ENCODE peak calls at places on chromosomes 11 and 22, in eight cellular contexts. One of them, this sample, is unnamed.

GRCh38 chr11:9264381-9265210 is 554 bp downstream of the DENND5A start:
- DNase-seq in WERI-Rb-1: peak; percentile 22
- DNase-seq in aorta: peak; percentile 86
- DNase-seq in CD4-positive, CD25-positive, alpha-beta regulatory T cell: no peak
- DNase-seq in T-helper 17 cell: no peak
- DNase-seq in activated naive CD8-positive, alpha-beta T cell treated with anti-CD3 and anti-CD28 coated beads, Interleukin-2, amount 50 U/mL, for 16 hours: no peak
- DNase-seq in H54: peak; percentile 68
- DNase-seq in kidney epithelial cell: no peak
- DNase-seq in this sample: no peak

GRCh38 chr11:35359321-35360058 is 59.9 kb downstream of the SLC1A2 start:
- DNase-seq in WERI-Rb-1: no peak
- DNase-seq in aorta: no peak
- DNase-seq in CD4-positive, CD25-positive, alpha-beta regulatory T cell: no peak
- DNase-seq in T-helper 17 cell: no peak
- DNase-seq in activated naive CD8-positive, alpha-beta T cell treated with anti-CD3 and anti-CD28 coated beads, Interleukin-2, amount 50 U/mL, for 16 hours: no peak
- DNase-seq in H54: no peak
- DNase-seq in kidney epithelial cell: no peak
- DNase-seq in this sample: no peak

GRCh38 chr22:23151827-23152226 is 6.5 kb downstream of the RAB36 start:
- DNase-seq in WERI-Rb-1: no peak
- DNase-seq in aorta: no peak
- DNase-seq in CD4-positive, CD25-positive, alpha-beta regulatory T cell: no peak
- DNase-seq in T-helper 17 cell: no peak
- DNase-seq in activated naive CD8-positive, alpha-beta T cell treated with anti-CD3 and anti-CD28 coated beads, Interleukin-2, amount 50 U/mL, for 16 hours: no peak
- DNase-seq in H54: no peak
- DNase-seq in kidney epithelial cell: no peak
- DNase-seq in this sample: no peak

GRCh38 chr22:24972369-24972768 is 19.9 kb downstream of the KIAA1671 start:
- DNase-seq in WERI-Rb-1: no peak
- DNase-seq in aorta: no peak
- DNase-seq in CD4-positive, CD25-positive, alpha-beta regulatory T cell: no peak
- DNase-seq in T-helper 17 cell: no peak
- DNase-seq in activated naive CD8-positive, alpha-beta T cell treated with anti-CD3 and anti-CD28 coated beads, Interleukin-2, amount 50 U/mL, for 16 hours: no peak
- DNase-seq in H54: no peak
- DNase-seq in kidney epithelial cell: no peak
- DNase-seq in this sample: no peak

GRCh38 chr11:81345609-81346008 is 1388.1 kb downstream of the FAM181B start:
- DNase-seq in WERI-Rb-1: no peak
- DNase-seq in aorta: no peak
- DNase-seq in CD4-positive, CD25-positive, alpha-beta regulatory T cell: no peak
- DNase-seq in T-helper 17 cell: no peak
- DNase-seq in activated naive CD8-positive, alpha-beta T cell treated with anti-CD3 and anti-CD28 coated beads, Interleukin-2, amount 50 U/mL, for 16 hours: no peak
- DNase-seq in H54: no peak
- DNase-seq in kidney epithelial cell: no peak
- DNase-seq in this sample: no peak

GRCh38 chr11:64990222-64990918 is 6.4 kb downstream of the BATF2 start:
- DNase-seq in WERI-Rb-1: no peak
- DNase-seq in aorta: peak; percentile 67
- DNase-seq in CD4-positive, CD25-positive, alpha-beta regulatory T cell: no peak
- DNase-seq in T-helper 17 cell: no peak
- DNase-seq in activated naive CD8-positive, alpha-beta T cell treated with anti-CD3 and anti-CD28 coated beads, Interleukin-2, amount 50 U/mL, for 16 hours: no peak
- DNase-seq in H54: no peak
- DNase-seq in kidney epithelial cell: no peak
- DNase-seq in this sample: no peak

GRCh38 chr11:10499452-10500262 is 41.3 kb downstream of the RNF141 start:
- DNase-seq in WERI-Rb-1: no peak
- DNase-seq in aorta: no peak
- DNase-seq in CD4-positive, CD25-positive, alpha-beta regulatory T cell: no peak
- DNase-seq in T-helper 17 cell: no peak
- DNase-seq in activated naive CD8-positive, alpha-beta T cell treated with anti-CD3 and anti-CD28 coated beads, Interleukin-2, amount 50 U/mL, for 16 hours: no peak
- DNase-seq in H54: no peak
- DNase-seq in kidney epithelial cell: no peak
- DNase-seq in this sample: no peak

GRCh38 chr22:40397436-40397835 is 27.0 kb downstream of the SGSM3 start:
- DNase-seq in WERI-Rb-1: no peak
- DNase-seq in aorta: no peak
- DNase-seq in CD4-positive, CD25-positive, alpha-beta regulatory T cell: no peak
- DNase-seq in T-helper 17 cell: no peak
- DNase-seq in activated naive CD8-positive, alpha-beta T cell treated with anti-CD3 and anti-CD28 coated beads, Interleukin-2, amount 50 U/mL, for 16 hours: no peak
- DNase-seq in H54: no peak
- DNase-seq in kidney epithelial cell: no peak
- DNase-seq in this sample: no peak

This sample was measured in DMS 273 treated with DMSO at 0.1 percent for 48 hours.